ENCODE peak calls at places on chromosomes 7 and 10, in four cellular contexts. One of them, this sample, is unnamed.

GRCh38 chr7:13017325-13017853 is 330.0 kb downstream of the ARL4A start:
- DNase-seq in left lung: no peak
- DNase-seq in AG04450: peak; percentile 44
- DNase-seq in prostate gland: no peak
- DNase-seq in this sample: peak; percentile 0

GRCh38 chr7:65379318-65379717 is 5.7 kb downstream of the ZNF92 start:
- DNase-seq in left lung: no peak
- DNase-seq in AG04450: no peak
- DNase-seq in prostate gland: no peak
- DNase-seq in this sample: no peak

GRCh38 chr7:6407434-6407833 is 40.3 kb downstream of the DAGLB start:
- DNase-seq in left lung: no peak
- DNase-seq in prostate gland: no peak
- DNase-seq in AG04450: no peak
- DNase-seq in this sample: no peak

GRCh38 chr10:68330852-68331454 is 911 bp upstream of the HNRNPH3 start:
- DNase-seq in left lung: peak; percentile 66
- DNase-seq in prostate gland: peak; percentile 27
- DNase-seq in AG04450: no peak
- DNase-seq in this sample: no peak

GRCh38 chr7:156071612-156072011 is 259.3 kb upstream of the SHH start:
- DNase-seq in AG04450: no peak
- DNase-seq in prostate gland: no peak
- DNase-seq in left lung: no peak
- DNase-seq in this sample: no peak

GRCh38 chr10:126609566-126609965 is 60.9 kb downstream of the C10orf90 start:
- DNase-seq in AG04450: no peak
- DNase-seq in prostate gland: no peak
- DNase-seq in left lung: no peak
- DNase-seq in this sample: no peak

GRCh38 chr7:52410032-52410431 is 625.4 kb upstream of the POM121L12 start:
- DNase-seq in prostate gland: no peak
- DNase-seq in left lung: no peak
- DNase-seq in AG04450: no peak
- DNase-seq in this sample: no peak

GRCh38 chr10:34280599-34281374 is 534.3 kb downstream of the PARD3 start:
- DNase-seq in left lung: no peak
- DNase-seq in AG04450: peak; percentile 89
- DNase-seq in prostate gland: peak; percentile 64
- DNase-seq in this sample: peak; percentile 84

GRCh38 chr7:24936121-24936824 is 43.7 kb downstream of the OSBPL3 start:
- DNase-seq in prostate gland: no peak
- DNase-seq in AG04450: no peak
- DNase-seq in left lung: no peak
- DNase-seq in this sample: peak; percentile 37

GRCh38 chr7:127885843-127886242 is 145.4 kb downstream of the LRRC4 start:
- DNase-seq in prostate gland: no peak
- DNase-seq in left lung: no peak
- DNase-seq in AG04450: no peak
- DNase-seq in this sample: no peak

GRCh38 chr10:15231403-15231802 is 62.9 kb upstream of the NMT2 start:
- DNase-seq in AG04450: no peak
- DNase-seq in left lung: no peak
- DNase-seq in prostate gland: no peak
- DNase-seq in this sample: no peak

GRCh38 chr10:131492211-131492610 is 180.7 kb upstream of the TCERG1L start:
- DNase-seq in prostate gland: no peak
- DNase-seq in left lung: no peak
- DNase-seq in AG04450: no peak
- DNase-seq in this sample: no peak

GRCh38 chr7:27152816-27153486 is 568 bp upstream of the HOXA3 start:
- DNase-seq in left lung: peak; percentile 72
- DNase-seq in prostate gland: no peak
- DNase-seq in AG04450: no peak
- DNase-seq in this sample: no peak

GRCh38 chr10:132411561-132412253 is 14.7 kb downstream of the PWWP2B start:
- DNase-seq in AG04450: no peak
- DNase-seq in left lung: peak; percentile 87
- DNase-seq in prostate gland: peak; percentile 68
- DNase-seq in this sample: no peak

GRCh38 chr10:14573666-14574261 is 200.9 kb downstream of the FAM107B start:
- DNase-seq in left lung: no peak
- DNase-seq in AG04450: no peak
- DNase-seq in prostate gland: no peak
- DNase-seq in this sample: no peak

GRCh38 chr7:132398253-132398913 is 177.9 kb downstream of the PLXNA4 start:
- DNase-seq in AG04450: no peak
- DNase-seq in left lung: no peak
- DNase-seq in prostate gland: no peak
- DNase-seq in this sample: no peak

GRCh38 chr10:111598433-111599059 is 521.7 kb downstream of the ADRA2A start:
- DNase-seq in prostate gland: peak; percentile 10
- DNase-seq in left lung: no peak
- DNase-seq in AG04450: no peak
- DNase-seq in this sample: peak; percentile 16

GRCh38 chr7:153413199-153413539 is 639.0 kb upstream of the DPP6 start:
- DNase-seq in AG04450: no peak
- DNase-seq in prostate gland: no peak
- DNase-seq in left lung: peak; percentile 41
- DNase-seq in this sample: no peak

DNA sequence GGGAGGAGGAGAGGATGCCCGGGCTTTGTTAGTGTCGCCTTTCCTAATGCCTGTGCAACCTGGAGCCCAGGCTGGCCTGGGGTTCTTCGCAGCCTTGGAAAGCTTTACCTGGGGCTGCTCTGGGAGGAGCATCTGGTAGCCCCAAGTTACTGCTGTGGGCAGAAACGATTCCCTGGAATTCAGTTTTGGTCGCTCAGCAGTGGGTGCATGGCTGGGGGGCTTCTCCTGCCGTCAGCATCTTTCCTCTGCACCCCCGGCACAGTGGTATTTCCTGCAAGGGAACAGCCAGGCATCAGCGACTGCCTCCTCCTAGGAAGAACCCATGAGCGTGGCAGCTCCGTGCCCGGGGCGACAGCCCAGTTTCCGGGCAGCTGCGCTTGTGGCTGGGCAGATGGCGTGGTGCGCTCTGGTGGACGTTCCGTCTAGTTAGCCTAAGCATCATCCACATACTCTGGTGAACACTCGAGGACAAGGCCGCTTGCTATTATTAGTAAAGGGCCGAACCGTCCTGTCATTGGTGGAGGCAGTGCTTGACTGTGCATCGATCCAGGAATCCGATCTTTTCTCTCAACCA is 107.0 kb upstream of the BTBD16 start:
- DNase-seq in prostate gland: no peak
- DNase-seq in AG04450: no peak
- DNase-seq in left lung: peak; percentile 68
- DNase-seq in this sample: no peak
- H3K4me3 ChIP-seq in prostate gland: peak overlapping the region; percentile 28
- H3K4me3 ChIP-seq in AG04450: peak overlapping the region; percentile 57
- H3K4me3 ChIP-seq in left lung: no peak overlapping the region
- H3K4me3 ChIP-seq in this sample: peak overlapping the region; percentile 57

GRCh38 chr7:327305-327931 is 37.4 kb downstream of the FOXL3 start:
- DNase-seq in prostate gland: no peak
- DNase-seq in left lung: peak; percentile 68
- DNase-seq in AG04450: no peak
- DNase-seq in this sample: no peak
- TF ChIP-seq CTCF in prostate gland: no peak
- TF ChIP-seq CTCF in left lung: no peak
- TF ChIP-seq CTCF in AG04450: no peak
- TF ChIP-seq CTCF in this sample: no peak

GRCh38 chr7:2869981-2870380 is 25.9 kb upstream of the GNA12 start:
- DNase-seq in AG04450: no peak
- DNase-seq in prostate gland: no peak
- DNase-seq in left lung: no peak
- DNase-seq in this sample: no peak
- H3K4me3 ChIP-seq in AG04450: no peak overlapping the region
- H3K4me3 ChIP-seq in prostate gland: no peak overlapping the region
- H3K4me3 ChIP-seq in left lung: no peak overlapping the region
- H3K4me3 ChIP-seq in this sample: no peak overlapping the region

GRCh38 chr7:83931968-83932367 is 262.6 kb downstream of the SEMA3A start:
- DNase-seq in prostate gland: no peak
- DNase-seq in left lung: no peak
- DNase-seq in AG04450: no peak
- DNase-seq in this sample: no peak

GRCh38 chr7:83930262-83930661 is 264.3 kb downstream of the SEMA3A start:
- DNase-seq in AG04450: no peak
- DNase-seq in left lung: no peak
- DNase-seq in prostate gland: no peak
- DNase-seq in this sample: no peak

GRCh38 chr7:83936056-83936703 is 258.4 kb downstream of the SEMA3A start:
- DNase-seq in prostate gland: peak; percentile 31
- DNase-seq in left lung: no peak
- DNase-seq in AG04450: peak; percentile 53
- DNase-seq in this sample: peak; percentile 21

GRCh38 chr7:83937930-83938329 is 256.7 kb downstream of the SEMA3A start:
- DNase-seq in prostate gland: no peak
- DNase-seq in AG04450: no peak
- DNase-seq in left lung: peak; percentile 69
- DNase-seq in this sample: no peak

GRCh38 chr7:83934118-83934734 is 260.4 kb downstream of the SEMA3A start:
- DNase-seq in AG04450: no peak
- DNase-seq in left lung: no peak
- DNase-seq in prostate gland: no peak
- DNase-seq in this sample: no peak
- TF ChIP-seq CTCF in AG04450: peak; percentile 47
- TF ChIP-seq CTCF in left lung: no peak
- TF ChIP-seq CTCF in prostate gland: peak; percentile 8
- TF ChIP-seq CTCF in this sample: no peak

This sample was measured in AG04449.